ENCODE peak calls at places on chromosomes 12 and 14, in seven cellular contexts. T is lower lobe of right lung; P is small intestine; L is astrocyte; I is HL-60; D is CD8-positive, alpha-beta memory T cell; Q is cardiac muscle cell. O is an unnamed sample. For H3K27me3, the result is how much of the 10 kb centered on the place peaks cover.

GRCh38 chr12:127729381-127729780 is 537.6 kb upstream of the TMEM132C start:
- DNase-seq in T (no peak), P (no peak), L (peak), I (no peak), D (no peak), Q (no peak), O (no peak)

GRCh38 chr12:70721216-70721615 is 84.0 kb upstream of the PTPRB start:
- DNase-seq in T (no peak), P (no peak), L (no peak), I (no peak), D (no peak), Q (no peak), O (no peak)

GRCh38 chr14:76463105-76463504 is 87.2 kb downstream of the ESRRB start:
- DNase-seq in T (no peak), P (no peak), L (no peak), I (no peak), D (no peak), Q (no peak), O (no peak)

GRCh38 chr14:36438883-36439282 is 81.1 kb downstream of the NKX2-1 start:
- DNase-seq in T (no peak), P (no peak), L (no peak), I (no peak), D (no peak), Q (no peak), O (no peak)

GRCh38 chr12:113149361-113150150 is at the start of gene CFAP73:
- DNase-seq in T (peak), P (peak), L (peak), I (peak), D (peak), Q (peak), O (peak)

GRCh38 chr12:27865421-27865820 is 85.4 kb upstream of the MANSC4 start:
- DNase-seq in T (no peak), P (no peak), L (peak), I (no peak), D (no peak), Q (no peak), O (no peak)

GRCh38 chr12:53596920-53597363 is 29.2 kb downstream of the ATF7 start:
- DNase-seq in T (no peak), P (no peak), L (peak), I (no peak), D (no peak), Q (peak), O (no peak)

GRCh38 chr12:130053641-130054040 is 108.6 kb upstream of the FZD10 start:
- DNase-seq in T (no peak), P (no peak), L (no peak), I (no peak), D (no peak), Q (no peak), O (peak)

GRCh38 chr14:94689218-94689984 is 77.2 kb downstream of the SERPINA3 start:
- DNase-seq in T (no peak), P (peak), L (peak), I (peak), D (peak), Q (peak), O (peak)

GRCh38 chr12:117098361-117099217 is 627 bp downstream of the TESC start:
- DNase-seq in T (peak), P (no peak), L (no peak), I (no peak), D (peak), Q (no peak), O (peak)

GRCh38 chr12:52149182-52149641 is 42.6 kb downstream of the KRT80 start:
- DNase-seq in T (no peak), P (peak), L (no peak), I (no peak), D (no peak), Q (no peak), O (no peak)

GRCh38 chr14:105666420-105666819 is 140.0 kb downstream of the TMEM121 start:
- DNase-seq in T (no peak), P (no peak), L (no peak), I (no peak), D (no peak), Q (no peak), O (no peak)

GRCh38 chr12:29148065-29148957 is 767 bp upstream of the FAR2 start:
- DNase-seq in T (peak), P (peak), L (no peak), I (peak), D (no peak), Q (no peak), O (peak)

GRCh38 chr12:53944209-53944608 is 5.6 kb downstream of the HOXC13 start:
- DNase-seq in T (no peak), P (no peak), L (no peak), I (no peak), D (no peak), Q (no peak), O (peak)

GRCh38 chr12:113240395-113240794 is 19.1 kb downstream of the TPCN1 start:
- DNase-seq in T (no peak), P (no peak), L (no peak), I (no peak), D (no peak), Q (no peak), O (no peak)

GRCh38 chr12:45232771-45233372 is 17.0 kb downstream of the ANO6 start:
- DNase-seq in T (no peak), P (peak), L (peak), I (no peak), D (no peak), Q (no peak), O (no peak)

GRCh38 chr12:2179953-2180736 is 127.4 kb downstream of the CACNA1C start:
- DNase-seq in T (no peak), P (no peak), L (peak), I (no peak), D (no peak), Q (no peak), O (no peak)

GRCh38 chr12:87704374-87704773 is 324.8 kb downstream of the C12orf50 start:
- DNase-seq in T (no peak), P (no peak), L (no peak), I (no peak), D (no peak), Q (no peak), O (no peak)

GRCh38 chr12:54029529-54030441 is 1.5 kb downstream of the HOXC6 start:
- DNase-seq in T (no peak), P (no peak), L (no peak), I (no peak), D (no peak), Q (no peak), O (peak)

GRCh38 chr14:54775486-54776100 is 127.0 kb downstream of the GCH1 start:
- DNase-seq in T (no peak), P (no peak), L (no peak), I (no peak), D (no peak), Q (no peak), O (no peak)

GRCh38 chr12:3543826-3544225 is 52.8 kb downstream of the PRMT8 start:
- DNase-seq in T (no peak), P (no peak), L (no peak), I (no peak), D (no peak), Q (no peak), O (no peak)
- H3K27me3 ChIP-seq in T (under half), P (under half), L (under half), I (under half), D (under half), Q (under half), O (under half)

GRCh38 chr14:90427848-90428426 is 31.1 kb downstream of the CALM1 start:
- DNase-seq in T (no peak), P (no peak), L (no peak), I (no peak), D (no peak), Q (no peak), O (no peak)
- H3K4me3 ChIP-seq in T (no peak), P (no peak), L (no peak), I (no peak), D (no peak), Q (no peak), O (no peak)

GRCh38 chr14:38207830-38208815 is at the start of gene SSTR1:
- DNase-seq in T (no peak), P (peak), L (no peak), I (no peak), D (no peak), Q (peak), O (peak)

GRCh38 chr14:38210587-38211257 is 3.0 kb downstream of the SSTR1 start:
- DNase-seq in T (no peak), P (peak), L (peak), I (no peak), D (no peak), Q (peak), O (peak)

GRCh38 chr14:38210168-38210567 is 2.5 kb downstream of the SSTR1 start:
- DNase-seq in T (peak), P (peak), L (no peak), I (no peak), D (no peak), Q (no peak), O (no peak)

GRCh38 chr14:38208825-38209562 is 1.3 kb downstream of the SSTR1 start:
- DNase-seq in T (peak), P (peak), L (peak), I (no peak), D (no peak), Q (peak), O (peak)

DNA sequence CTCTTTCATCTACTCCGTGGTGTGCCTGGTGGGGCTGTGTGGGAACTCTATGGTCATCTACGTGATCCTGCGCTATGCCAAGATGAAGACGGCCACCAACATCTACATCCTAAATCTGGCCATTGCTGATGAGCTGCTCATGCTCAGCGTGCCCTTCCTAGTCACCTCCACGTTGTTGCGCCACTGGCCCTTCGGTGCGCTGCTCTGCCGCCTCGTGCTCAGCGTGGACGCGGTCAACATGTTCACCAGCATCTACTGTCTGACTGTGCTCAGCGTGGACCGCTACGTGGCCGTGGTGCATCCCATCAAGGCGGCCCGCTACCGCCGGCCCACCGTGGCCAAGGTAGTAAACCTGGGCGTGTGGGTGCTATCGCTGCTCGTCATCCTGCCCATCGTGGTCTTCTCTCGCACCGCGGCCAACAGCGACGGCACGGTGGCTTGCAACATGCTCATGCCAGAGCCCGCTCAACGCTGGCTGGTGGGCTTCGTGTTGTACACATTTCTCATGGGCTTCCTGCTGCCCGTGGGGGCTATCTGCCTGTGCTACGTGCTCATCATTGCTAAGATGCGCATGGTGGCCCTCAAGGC is 2.0 kb downstream of the SSTR1 start:
- DNase-seq in T (peak), P (peak), L (no peak), I (no peak), D (no peak), Q (no peak), O (peak)
- H3K27me3 ChIP-seq in T (under half), P (under half), L (under half), I (under half), D (under half), Q (half or more), O (half or more)

GRCh38 chr14:21023817-21024667 is 819 bp downstream of the NDRG2 start:
- DNase-seq in T (no peak), P (peak), L (no peak), I (no peak), D (peak), Q (no peak), O (peak)
- H3K4me3 ChIP-seq in T (peak), P (peak), L (peak), I (peak), D (peak), Q (peak), O (peak)